ENCODE peak calls at places on chromosomes 5 and 9, in six cellular contexts. M is CD4-positive, alpha-beta T cell; B is pancreas; A is GM06990; Q is activated CD8-positive, alpha-beta memory T cell treated with anti-CD3 and anti-CD28 coated beads for 48 hours; O is naive thymus-derived CD4-positive, alpha-beta T cell. Y is an unnamed sample.

GRCh38 chr5:131795128-131795719 is 1.6 kb downstream of the FNIP1 start:
- DNase-seq in A (no peak), B (no peak), Q (no peak), O (no peak), M (no peak), Y (no peak)

GRCh38 chr9:71812385-71812784 is 44.1 kb upstream of the CEMIP2 start:
- DNase-seq in M (no peak), Q (no peak), A (no peak), O (no peak), B (no peak), Y (peak)

GRCh38 chr5:168596927-168597326 is 17.8 kb upstream of the PANK3 start:
- DNase-seq in Q (no peak), B (no peak), M (no peak), O (no peak), A (no peak), Y (no peak)

GRCh38 chr9:119722384-119722783 is 353.1 kb upstream of the BRINP1 start:
- DNase-seq in O (no peak), A (no peak), Q (no peak), M (no peak), B (no peak), Y (no peak)

GRCh38 chr5:77936365-77936693 is 160.2 kb upstream of the TBCA start:
- DNase-seq in B (no peak), Q (no peak), A (no peak), M (no peak), O (no peak), Y (no peak)

GRCh38 chr5:135977375-135977928 is 22.7 kb upstream of the LECT2 start:
- DNase-seq in A (peak), B (peak), M (peak), Q (peak), O (no peak), Y (no peak)

GRCh38 chr5:83476470-83476817 is 4.9 kb downstream of the VCAN start:
- DNase-seq in M (no peak), Q (no peak), O (no peak), B (no peak), A (no peak), Y (no peak)

GRCh38 chr9:94624621-94625020 is 14.7 kb downstream of the FBP1 start:
- DNase-seq in Q (no peak), A (no peak), M (no peak), O (no peak), B (no peak), Y (no peak)

GRCh38 chr5:96601811-96602244 is 60.3 kb upstream of the CAST start:
- DNase-seq in Q (no peak), O (peak), M (peak), A (peak), B (peak), Y (peak)

GRCh38 chr9:13023498-13023897 is 248.7 kb downstream of the LURAP1L start:
- DNase-seq in Q (no peak), O (no peak), A (no peak), M (no peak), B (no peak), Y (no peak)

GRCh38 chr9:88198346-88198807 is 60.1 kb upstream of the SPATA31C2 start:
- DNase-seq in A (no peak), M (no peak), B (no peak), Q (no peak), O (no peak), Y (no peak)

Y was measured in NCI-H1694.